ENCODE peak calls at places on chromosomes 1 and 21, in eight cellular contexts. O is suprapubic skin; S is right atrium auricular region; M is osteoblast; R is endodermal cell; I is CD8-positive, alpha-beta T cell; G is brain microvascular endothelial cell; U is left ventricle myocardium inferior. T is an unnamed sample.

GRCh38 chr1:168082008-168082876 is 54.5 kb downstream of the GPR161 start:
- DNase-seq in O (no peak), S (peak; percentile 86), M (peak; percentile 88), R (peak; percentile 96), I (peak; percentile 48), G (peak; percentile 80), U (peak; percentile 59), T (no peak)

GRCh38 chr1:8409107-8409506 is 91.2 kb downstream of the SLC45A1 start:
- DNase-seq in O (no peak), S (no peak), M (peak; percentile 80), R (peak; percentile 60), I (no peak), G (peak; percentile 55), U (no peak), T (no peak)

GRCh38 chr1:213606252-213606820 is 381.4 kb upstream of the PROX1 start:
- DNase-seq in O (no peak), S (no peak), M (no peak), R (no peak), I (no peak), G (no peak), U (peak; percentile 22), T (no peak)

GRCh38 chr1:20237646-20238045 is 51.3 kb upstream of the PLA2G2C start:
- DNase-seq in O (no peak), S (no peak), M (no peak), R (no peak), I (no peak), G (no peak), U (no peak), T (no peak)

GRCh38 chr1:10415211-10415930 is 14.9 kb upstream of the CENPS start:
- DNase-seq in O (no peak), S (no peak), M (no peak), R (peak; percentile 80), I (no peak), G (peak; percentile 38), U (no peak), T (no peak)

GRCh38 chr1:182283746-182284544 is 107.6 kb downstream of the GLUL start:
- DNase-seq in O (no peak), S (no peak), M (no peak), R (no peak), I (no peak), G (no peak), U (no peak), T (no peak)

GRCh38 chr1:206579747-206580437 is 32.4 kb downstream of the EIF2D start:
- DNase-seq in O (peak; percentile 80), S (peak; percentile 76), M (peak; percentile 84), R (no peak), I (peak; percentile 70), G (no peak), U (peak; percentile 64), T (no peak)

GRCh38 chr1:117117697-117118096 is 3.9 kb downstream of the TRIM45 start:
- DNase-seq in O (no peak), S (no peak), M (no peak), R (no peak), I (no peak), G (no peak), U (no peak), T (no peak)

GRCh38 chr1:36497207-36497606 is 14.5 kb upstream of the CSF3R start:
- DNase-seq in O (no peak), S (no peak), M (no peak), R (no peak), I (no peak), G (no peak), U (no peak), T (no peak)

GRCh38 chr21:27582946-27583270 is 616.0 kb upstream of the ADAMTS5 start:
- DNase-seq in O (no peak), S (no peak), M (peak; percentile 22), R (no peak), I (no peak), G (peak; percentile 57), U (no peak), T (no peak)

DNA sequence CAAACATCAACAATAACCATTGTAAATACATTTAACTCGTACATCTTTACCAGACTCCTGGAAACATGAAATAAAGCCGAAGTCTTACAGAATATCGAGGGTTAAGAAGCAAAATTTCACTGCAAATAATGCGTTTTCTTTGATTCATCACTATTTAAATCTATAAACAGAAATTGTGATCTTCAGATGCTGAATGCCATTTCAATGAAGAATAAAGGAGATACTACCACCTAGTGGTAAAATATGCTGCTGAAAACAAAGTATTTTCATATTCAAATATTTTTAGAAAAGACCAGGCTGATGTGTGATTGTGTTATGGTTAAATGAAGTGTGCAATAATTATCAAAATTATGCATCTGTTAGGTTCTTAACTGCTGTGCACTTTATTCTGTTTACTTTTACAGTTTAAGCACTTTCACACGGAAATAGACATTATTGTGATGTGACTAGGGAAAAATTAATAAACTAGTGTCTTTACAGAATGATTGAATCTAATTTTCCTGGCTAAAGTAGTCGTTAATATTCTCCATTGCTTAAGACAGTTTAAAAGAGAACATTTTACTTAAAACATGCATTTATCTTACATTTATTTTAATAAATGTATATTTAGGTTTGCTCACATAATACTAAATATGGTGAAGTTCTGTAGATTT is 1093.1 kb downstream of the MRPL39 start:
- DNase-seq in O (no peak), S (no peak), M (no peak), R (no peak), I (no peak), G (no peak), U (no peak), T (no peak)
- TF ChIP-seq CTCF in O (no peak), S (peak; percentile 65), M (no peak), R (peak; percentile 63), I (peak; percentile 61), G (peak; percentile 3), U (peak; percentile 62), T (no peak)

GRCh38 chr1:149936992-149937705 is 470 bp upstream of the MTMR11 start:
- DNase-seq in O (no peak), S (no peak), M (no peak), R (peak; percentile 69), I (no peak), G (no peak), U (no peak), T (no peak)
- H3K27ac ChIP-seq in O (peak overlapping the region; percentile 76), S (peak overlapping the region; percentile 89), M (peak overlapping the region; percentile 17), R (no peak overlapping the region), I (no peak overlapping the region), G (peak overlapping the region; percentile 23), U (peak overlapping the region; percentile 86), T (peak overlapping the region; percentile 92)

GRCh38 chr1:172732427-172732826 is 73.5 kb downstream of the FASLG start:
- DNase-seq in O (no peak), S (no peak), M (no peak), R (no peak), I (no peak), G (no peak), U (no peak), T (no peak)

GRCh38 chr1:172727275-172727674 is 68.4 kb downstream of the FASLG start:
- DNase-seq in O (no peak), S (no peak), M (no peak), R (no peak), I (no peak), G (no peak), U (no peak), T (no peak)

GRCh38 chr1:172724746-172725613 is 66.1 kb downstream of the FASLG start:
- DNase-seq in O (no peak), S (no peak), M (no peak), R (no peak), I (no peak), G (no peak), U (no peak), T (no peak)

GRCh38 chr1:172726740-172727139 is 67.8 kb downstream of the FASLG start:
- DNase-seq in O (no peak), S (no peak), M (no peak), R (no peak), I (no peak), G (no peak), U (no peak), T (no peak)

GRCh38 chr1:172727956-172728603 is 69.2 kb downstream of the FASLG start:
- DNase-seq in O (no peak), S (no peak), M (peak; percentile 2), R (peak; percentile 78), I (no peak), G (peak; percentile 14), U (no peak), T (no peak)
- TF ChIP-seq CTCF in O (no peak), S (peak; percentile 40), M (peak; percentile 61), R (peak; percentile 86), I (peak; percentile 57), G (peak; percentile 75), U (peak; percentile 42), T (no peak)

GRCh38 chr1:24775348-24775747 is 30.1 kb downstream of the CLIC4 start:
- DNase-seq in O (no peak), S (no peak), M (no peak), R (no peak), I (no peak), G (no peak), U (no peak), T (no peak)
- H3K27ac ChIP-seq in O (no peak overlapping the region), S (no peak overlapping the region), M (peak overlapping the region; percentile 25), R (no peak overlapping the region), I (no peak overlapping the region), G (no peak overlapping the region), U (peak overlapping the region; percentile 20), T (peak overlapping the region; percentile 15)

DNA sequence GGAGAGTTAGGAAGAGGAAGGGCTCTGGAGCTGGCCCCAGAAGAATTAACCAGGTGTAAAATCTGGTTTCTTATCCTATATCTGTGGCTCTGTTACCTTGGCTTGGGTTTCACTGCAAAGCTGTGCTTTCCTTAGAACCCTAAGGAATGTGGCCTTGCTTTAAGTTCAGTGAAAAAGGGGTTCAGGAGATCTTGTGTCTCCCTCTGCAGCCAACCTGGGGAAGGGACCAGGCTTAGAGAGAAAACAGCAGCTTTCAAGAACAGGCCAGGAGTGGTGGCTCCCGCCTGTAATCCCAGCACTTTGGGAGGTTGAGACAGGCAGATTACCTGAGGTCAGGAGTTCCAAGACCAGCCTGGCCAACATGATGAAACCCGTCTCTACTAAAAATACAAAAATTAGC is 16.1 kb upstream of the MYCL start:
- DNase-seq in O (no peak), S (no peak), M (no peak), R (no peak), I (no peak), G (no peak), U (no peak), T (no peak)
- TF ChIP-seq CTCF in O (no peak), S (no peak), M (no peak), R (peak; percentile 55), I (no peak), G (peak; percentile 35), U (no peak), T (no peak)

DNA sequence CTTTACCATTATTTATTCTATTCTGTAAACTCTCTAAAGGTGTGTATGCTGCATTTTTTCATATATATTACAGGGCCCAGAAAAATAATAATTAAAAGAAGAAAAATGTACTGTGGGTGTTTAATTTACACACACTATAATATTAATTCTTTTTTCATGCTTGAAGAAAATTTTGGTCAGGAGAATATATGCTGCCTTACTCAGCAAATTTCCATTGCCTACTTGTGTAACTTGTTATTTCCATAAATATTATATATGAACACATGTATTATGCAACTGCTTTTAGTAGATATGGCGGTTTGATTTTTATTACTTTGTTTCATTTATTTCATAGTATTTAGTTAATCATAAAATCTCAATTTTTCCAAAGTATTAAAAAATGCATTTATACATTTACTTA is 46.4 kb upstream of the SERPINC1 start:
- DNase-seq in O (no peak), S (no peak), M (no peak), R (no peak), I (no peak), G (no peak), U (no peak), T (no peak)
- H3K27ac ChIP-seq in O (no peak overlapping the region), S (no peak overlapping the region), M (no peak overlapping the region), R (no peak overlapping the region), I (no peak overlapping the region), G (no peak overlapping the region), U (no peak overlapping the region), T (no peak overlapping the region)

T was measured in coronary artery.